ENCODE peak calls at places on chromosomes 2 and 18, in seven cellular contexts. G is tibial artery, J is Calu3, B is MCF 10A, M is fibroblast of mammary gland, R is osteocyte, F is cardiac fibroblast. V is an unnamed sample.

GRCh38 chr18:7789853-7790552 is 222.9 kb downstream of the PTPRM start:
- DNase-seq in R (no peak), J (peak; percentile 49), M (peak; percentile 63), G (no peak), F (peak; percentile 67), B (peak; percentile 68), V (peak; percentile 60)

GRCh38 chr2:45626387-45627010 is 15.4 kb upstream of the SRBD1 start:
- DNase-seq in G (no peak), B (no peak), J (no peak), R (no peak), M (no peak), F (no peak), V (no peak)

GRCh38 chr2:175690113-175690716 is 311.9 kb downstream of the LNPK start:
- DNase-seq in J (peak; percentile 51), G (no peak), F (peak; percentile 83), M (peak; percentile 80), B (peak; percentile 74), R (no peak), V (peak; percentile 78)

GRCh38 chr2:45173513-45173912 is 164.3 kb upstream of the SIX2 start:
- DNase-seq in R (no peak), B (peak; percentile 97), F (peak; percentile 99), G (no peak), M (peak; percentile 100), J (peak; percentile 33), V (peak; percentile 87)

GRCh38 chr2:130795431-130795830 is 40.1 kb downstream of the AMER3 start:
- DNase-seq in B (no peak), G (no peak), M (no peak), R (peak; percentile 40), F (no peak), J (no peak), V (no peak)

GRCh38 chr2:162521871-162522655 is 178.1 kb downstream of the GCA start:
- DNase-seq in F (no peak), J (no peak), M (no peak), R (no peak), B (no peak), G (no peak), V (no peak)

GRCh38 chr2:190705280-190705679 is 56.4 kb downstream of the NAB1 start:
- DNase-seq in F (no peak), B (no peak), J (no peak), R (no peak), G (no peak), M (no peak), V (no peak)

GRCh38 chr2:241933175-241933911 is 63.8 kb downstream of the RTP5 start:
- DNase-seq in F (peak; percentile 31), M (peak; percentile 25), B (peak; percentile 20), G (no peak), J (no peak), R (no peak), V (peak; percentile 10)

GRCh38 chr2:16554184-16554583 is 111.5 kb downstream of the CYRIA start:
- DNase-seq in G (no peak), M (no peak), R (no peak), F (no peak), J (no peak), B (no peak), V (no peak)

GRCh38 chr2:205879362-205879761 is 197.1 kb downstream of the NRP2 start:
- DNase-seq in B (no peak), G (no peak), M (no peak), J (no peak), F (no peak), R (no peak), V (no peak)

GRCh38 chr18:21761471-21762115 is 21.0 kb downstream of the MIB1 start:
- DNase-seq in J (no peak), R (no peak), G (no peak), M (no peak), B (no peak), F (no peak), V (no peak)

GRCh38 chr18:49849331-49850217 is 36.2 kb upstream of the ACAA2 start:
- DNase-seq in G (no peak), R (peak; percentile 81), J (peak; percentile 96), M (peak; percentile 92), B (peak; percentile 98), F (peak; percentile 95), V (peak; percentile 92)

GRCh38 chr2:9179572-9180201 is 26.9 kb upstream of the ASAP2 start:
- DNase-seq in M (peak; percentile 98), R (no peak), B (peak; percentile 94), J (peak; percentile 79), F (peak; percentile 99), G (peak; percentile 90), V (peak; percentile 88)

GRCh38 chr2:181657379-181657778 is 474 bp upstream of the CERKL start:
- DNase-seq in G (no peak), B (no peak), J (no peak), R (no peak), M (no peak), F (no peak), V (no peak)

GRCh38 chr2:239947361-239948045 is 77.6 kb downstream of the NDUFA10 start:
- DNase-seq in G (peak; percentile 54), R (peak; percentile 46), M (no peak), B (no peak), F (no peak), J (no peak), V (no peak)

GRCh38 chr2:170465241-170465640 is 249.9 kb upstream of the SP5 start:
- DNase-seq in G (no peak), J (peak; percentile 13), M (peak; percentile 48), R (no peak), B (peak; percentile 36), F (peak; percentile 44), V (peak; percentile 7)

GRCh38 chr2:133509777-133510176 is 58.5 kb downstream of the NCKAP5 start:
- DNase-seq in G (no peak), J (no peak), M (no peak), F (no peak), B (no peak), R (no peak), V (no peak)

GRCh38 chr18:63342206-63342605 is 22.6 kb upstream of the BCL2 start:
- DNase-seq in F (peak; percentile 50), R (no peak), M (peak; percentile 45), J (no peak), B (peak; percentile 18), G (no peak), V (peak; percentile 35)

GRCh38 chr2:216915548-216916128 is 55.8 kb upstream of the TNP1 start:
- DNase-seq in M (no peak), J (no peak), G (no peak), F (no peak), R (no peak), B (no peak), V (no peak)

GRCh38 chr18:78406743-78407455 is 572.7 kb upstream of the SALL3 start:
- DNase-seq in M (no peak), G (no peak), R (no peak), B (no peak), J (no peak), F (no peak), V (no peak)

GRCh38 chr2:97950329-97951154 is 45.2 kb downstream of the TMEM131 start:
- DNase-seq in F (peak; percentile 77), J (no peak), M (peak; percentile 78), G (no peak), B (peak; percentile 23), R (no peak), V (peak; percentile 84)

GRCh38 chr2:1937066-1937465 is 192.8 kb upstream of the PXDN start:
- DNase-seq in M (no peak), G (no peak), R (no peak), B (no peak), F (no peak), J (no peak), V (no peak)

GRCh38 chr2:182066439-182067061 is 80.9 kb downstream of the PPP1R1C start:
- DNase-seq in G (no peak), M (peak; percentile 96), B (peak; percentile 77), R (no peak), F (peak; percentile 93), J (no peak), V (peak; percentile 85)

GRCh38 chr2:220043993-220044335 is 416.5 kb downstream of the SLC4A3 start:
- DNase-seq in R (no peak), F (no peak), J (no peak), M (peak; percentile 46), B (no peak), G (no peak), V (no peak)

GRCh38 chr2:217289909-217290283 is 430.0 kb upstream of the TNP1 start:
- DNase-seq in B (no peak), F (no peak), G (no peak), R (no peak), J (no peak), M (no peak), V (no peak)

GRCh38 chr2:43400508-43400907 is 174.1 kb upstream of the ZFP36L2 start:
- DNase-seq in R (no peak), G (no peak), F (no peak), M (peak; percentile 40), J (no peak), B (no peak), V (no peak)
- TF ChIP-seq CTCF in R (peak; percentile 27), G (peak; percentile 29), F (no peak), M (peak; percentile 16), J (no peak), B (no peak), V (no peak)

GRCh38 chr2:106108791-106109190 is 85.3 kb downstream of the UXS1 start:
- DNase-seq in B (no peak), M (no peak), R (no peak), G (no peak), J (no peak), F (no peak), V (no peak)

GRCh38 chr2:106107509-106108131 is 86.5 kb downstream of the UXS1 start:
- DNase-seq in G (no peak), M (peak; percentile 35), J (no peak), R (peak; percentile 72), F (peak; percentile 72), B (peak; percentile 23), V (peak; percentile 19)

GRCh38 chr2:106106627-106107508 is 87.2 kb downstream of the UXS1 start:
- DNase-seq in B (no peak), M (no peak), J (no peak), G (no peak), F (no peak), R (peak; percentile 69), V (no peak)

GRCh38 chr2:106109675-106110074 is 84.4 kb downstream of the UXS1 start:
- DNase-seq in G (no peak), R (no peak), B (no peak), J (no peak), M (no peak), F (no peak), V (no peak)

GRCh38 chr2:106108351-106108750 is 85.8 kb downstream of the UXS1 start:
- DNase-seq in G (no peak), J (no peak), B (peak; percentile 6), M (peak; percentile 21), R (peak; percentile 77), F (peak; percentile 32), V (peak; percentile 56)
- TF ChIP-seq CTCF in G (no peak), J (no peak), B (peak; percentile 8), M (peak; percentile 17), R (peak; percentile 63), F (peak; percentile 33), V (peak; percentile 67)

GRCh38 chr18:37570336-37570930 is 4.8 kb upstream of the CELF4 start:
- DNase-seq in B (no peak), J (no peak), R (peak; percentile 53), F (no peak), G (no peak), M (no peak), V (no peak)
- TF ChIP-seq CTCF in B (no peak), J (no peak), R (no peak), F (no peak), G (no peak), M (no peak), V (no peak)

DNA sequence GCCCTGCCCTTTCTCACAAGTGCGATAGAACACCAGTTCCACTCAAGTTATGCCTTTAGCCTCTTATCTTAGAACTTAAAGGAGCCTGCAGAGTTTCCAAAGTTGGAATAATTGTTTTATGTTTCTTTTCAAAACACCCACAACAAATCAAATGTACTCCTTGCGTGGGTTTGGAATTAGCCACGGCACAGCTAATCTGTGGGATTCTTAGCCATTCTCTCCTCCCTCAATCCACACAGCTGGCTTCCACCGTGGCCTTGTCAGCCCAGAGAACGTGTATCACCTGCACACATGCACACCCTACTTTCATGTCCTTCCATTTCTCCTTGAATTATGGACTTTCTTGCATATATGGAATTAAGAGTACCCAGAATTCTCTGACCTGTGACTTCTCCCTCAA is 135.1 kb upstream of the LTBP1 start:
- DNase-seq in M (no peak), G (no peak), J (no peak), F (no peak), R (no peak), B (no peak), V (no peak)
- TF ChIP-seq CTCF in M (no peak), G (no peak), J (no peak), F (no peak), R (no peak), B (no peak), V (no peak)

V was measured in astrocyte of the spinal cord.